ENCODE peak calls at places on chromosomes 1 and 21, in six cellular contexts. V, B, F, Z, T and K are unnamed samples.

GRCh38 chr1:184912392-184912791 is 61.9 kb downstream of the NIBAN1 start:
- DNase-seq in V (no peak), B (no peak), F (peak; percentile 51), Z (no peak), T (no peak), K (no peak)

GRCh38 chr1:48878191-48878940 is 101.7 kb upstream of the BEND5 start:
- DNase-seq in V (peak; percentile 45), B (peak; percentile 95), F (peak; percentile 92), Z (no peak), T (no peak), K (peak; percentile 68)

GRCh38 chr1:62727656-62728396 is 39.6 kb upstream of the DOCK7 start:
- DNase-seq in V (peak; percentile 86), B (peak; percentile 17), F (no peak), Z (no peak), T (no peak), K (no peak)

GRCh38 chr1:28249013-28249870 is 10.1 kb upstream of the SESN2 start:
- DNase-seq in V (peak; percentile 86), B (peak; percentile 87), F (peak; percentile 84), Z (peak; percentile 55), T (no peak), K (no peak)

GRCh38 chr1:7831458-7831857 is 21.4 kb downstream of the UTS2 start:
- DNase-seq in V (no peak), B (no peak), F (no peak), Z (no peak), T (no peak), K (no peak)

GRCh38 chr1:112957133-112957812 is 1.3 kb upstream of the SLC16A1 start:
- DNase-seq in V (peak; percentile 89), B (peak; percentile 88), F (peak; percentile 87), Z (peak; percentile 21), T (peak; percentile 66), K (no peak)

GRCh38 chr21:32414579-32415358 is 2.3 kb downstream of the EVA1C start:
- DNase-seq in V (no peak), B (peak; percentile 68), F (peak; percentile 30), Z (no peak), T (no peak), K (no peak)

GRCh38 chr1:85109475-85109874 is 61.2 kb upstream of the MCOLN3 start:
- DNase-seq in V (peak; percentile 80), B (peak; percentile 88), F (peak; percentile 35), Z (peak; percentile 59), T (peak; percentile 75), K (no peak)

GRCh38 chr1:167679714-167680113 is 42.1 kb upstream of the MPZL1 start:
- DNase-seq in V (no peak), B (no peak), F (no peak), Z (no peak), T (no peak), K (no peak)

GRCh38 chr21:17903029-17903806 is 84.1 kb upstream of the C21orf91 start:
- DNase-seq in V (peak; percentile 46), B (peak; percentile 87), F (no peak), Z (no peak), T (no peak), K (no peak)

GRCh38 chr1:28144203-28145135 is 32.0 kb downstream of the PTAFR start:
- DNase-seq in V (peak; percentile 42), B (peak; percentile 21), F (peak; percentile 94), Z (no peak), T (no peak), K (peak; percentile 98)

GRCh38 chr1:115306146-115306545 is 31.9 kb downstream of the NGF start:
- DNase-seq in V (no peak), B (peak; percentile 72), F (no peak), Z (no peak), T (no peak), K (no peak)

GRCh38 chr1:168512864-168513595 is 30.8 kb downstream of the XCL2 start:
- DNase-seq in V (no peak), B (no peak), F (no peak), Z (no peak), T (no peak), K (no peak)

DNA sequence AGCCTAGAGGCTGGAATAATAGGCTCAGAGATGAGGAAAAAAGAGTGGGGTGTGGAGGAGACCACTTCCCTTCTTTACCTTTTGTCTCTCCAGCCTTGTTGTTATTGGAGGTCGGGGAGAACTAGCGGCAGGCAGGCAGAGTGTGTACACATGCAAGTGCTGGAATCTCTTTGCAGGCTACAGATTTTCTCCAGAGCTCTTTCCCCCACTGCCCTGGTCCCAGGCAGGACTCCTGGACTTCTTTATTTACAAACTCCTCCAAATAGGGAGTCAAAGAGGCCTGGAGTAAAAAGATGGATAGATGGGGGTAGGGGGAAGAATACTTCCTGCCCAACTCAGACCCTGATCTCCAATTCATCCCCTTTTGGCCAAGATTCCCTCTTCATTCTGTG is 697 bp downstream of the CA14 start:
- DNase-seq in V (no peak), B (no peak), F (no peak), Z (no peak), T (no peak), K (no peak)
- H3K4me3 ChIP-seq in V (peak overlapping the region; percentile 55), B (no peak overlapping the region), F (no peak overlapping the region), Z (no peak overlapping the region), T (peak overlapping the region; percentile 63), K (no peak overlapping the region)

DNA sequence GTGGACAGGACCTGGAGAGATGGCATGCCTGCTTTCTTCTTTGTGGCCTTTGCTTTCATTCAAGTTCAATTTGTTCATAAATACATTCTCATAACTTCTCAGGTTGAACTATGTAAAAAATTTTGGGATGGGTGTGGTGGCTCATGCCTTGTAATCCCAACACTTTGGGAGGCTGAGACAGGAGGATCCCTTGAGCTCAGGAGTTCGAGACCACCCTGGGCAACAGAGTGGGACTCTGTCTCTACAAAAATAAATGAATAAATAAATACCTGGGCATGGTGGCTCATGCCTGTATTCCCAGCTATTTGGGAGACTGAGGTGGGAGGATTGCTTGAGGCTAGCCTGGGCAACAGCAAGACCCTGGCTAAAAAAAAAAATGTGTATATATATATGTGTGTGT is 2.1 kb downstream of the KIF1B start:
- DNase-seq in V (no peak), B (no peak), F (no peak), Z (no peak), T (no peak), K (no peak)
- H3K9ac ChIP-seq in V (peak overlapping the region; percentile 91), B (peak overlapping the region; percentile 99), F (peak overlapping the region; percentile 98), Z (no peak overlapping the region), T (peak overlapping the region; percentile 32), K (no peak overlapping the region)

GRCh38 chr1:61191140-61191720 is 108.9 kb downstream of the NFIA start:
- DNase-seq in V (peak; percentile 12), B (no peak), F (no peak), Z (no peak), T (no peak), K (no peak)

GRCh38 chr1:61192666-61193325 is 110.4 kb downstream of the NFIA start:
- DNase-seq in V (no peak), B (no peak), F (no peak), Z (no peak), T (no peak), K (no peak)

GRCh38 chr1:61193808-61194207 is 111.4 kb downstream of the NFIA start:
- DNase-seq in V (no peak), B (no peak), F (no peak), Z (no peak), T (no peak), K (no peak)

GRCh38 chr1:61187380-61188086 is 105.2 kb downstream of the NFIA start:
- DNase-seq in V (no peak), B (no peak), F (no peak), Z (no peak), T (no peak), K (no peak)

DNA sequence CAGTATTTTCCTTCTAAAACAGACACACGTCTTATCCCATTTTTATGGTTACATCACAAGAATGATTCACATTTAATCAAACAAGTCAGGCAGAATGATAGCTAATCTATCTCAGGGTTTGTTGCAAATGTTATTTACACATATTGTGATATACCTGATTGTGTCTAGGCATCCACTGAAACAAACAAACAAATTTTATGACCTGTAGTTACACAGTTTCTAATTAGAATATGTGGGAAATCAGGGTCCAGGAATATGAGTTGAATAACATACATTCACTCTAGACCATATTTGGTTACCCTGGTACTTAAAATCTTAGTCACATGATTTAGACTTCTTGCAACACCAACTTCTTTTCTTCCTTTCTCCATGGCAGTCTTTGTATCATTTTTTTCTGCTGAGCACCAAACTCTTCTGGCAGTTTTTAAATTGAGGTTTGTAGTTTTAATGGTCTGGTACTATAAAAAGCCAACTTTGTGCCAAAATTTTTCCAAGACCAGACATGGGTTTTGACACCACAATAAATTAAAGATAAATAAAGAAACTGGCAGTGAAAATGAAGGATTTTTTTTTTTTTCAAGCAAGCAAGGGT is 108.2 kb downstream of the NFIA start:
- DNase-seq in V (no peak), B (no peak), F (no peak), Z (no peak), T (no peak), K (no peak)
- H3K4me3 ChIP-seq in V (no peak overlapping the region), B (no peak overlapping the region), F (no peak overlapping the region), Z (no peak overlapping the region), T (no peak overlapping the region), K (no peak overlapping the region)

GRCh38 chr21:38773108-38774061 is 32.3 kb upstream of the ETS2 start:
- DNase-seq in V (no peak), B (peak; percentile 95), F (peak; percentile 92), Z (no peak), T (no peak), K (peak; percentile 83)
- H3K9ac ChIP-seq in V (no peak overlapping the region), B (no peak overlapping the region), F (no peak overlapping the region), Z (no peak overlapping the region), T (no peak overlapping the region), K (peak overlapping the region; percentile 51)

DNA sequence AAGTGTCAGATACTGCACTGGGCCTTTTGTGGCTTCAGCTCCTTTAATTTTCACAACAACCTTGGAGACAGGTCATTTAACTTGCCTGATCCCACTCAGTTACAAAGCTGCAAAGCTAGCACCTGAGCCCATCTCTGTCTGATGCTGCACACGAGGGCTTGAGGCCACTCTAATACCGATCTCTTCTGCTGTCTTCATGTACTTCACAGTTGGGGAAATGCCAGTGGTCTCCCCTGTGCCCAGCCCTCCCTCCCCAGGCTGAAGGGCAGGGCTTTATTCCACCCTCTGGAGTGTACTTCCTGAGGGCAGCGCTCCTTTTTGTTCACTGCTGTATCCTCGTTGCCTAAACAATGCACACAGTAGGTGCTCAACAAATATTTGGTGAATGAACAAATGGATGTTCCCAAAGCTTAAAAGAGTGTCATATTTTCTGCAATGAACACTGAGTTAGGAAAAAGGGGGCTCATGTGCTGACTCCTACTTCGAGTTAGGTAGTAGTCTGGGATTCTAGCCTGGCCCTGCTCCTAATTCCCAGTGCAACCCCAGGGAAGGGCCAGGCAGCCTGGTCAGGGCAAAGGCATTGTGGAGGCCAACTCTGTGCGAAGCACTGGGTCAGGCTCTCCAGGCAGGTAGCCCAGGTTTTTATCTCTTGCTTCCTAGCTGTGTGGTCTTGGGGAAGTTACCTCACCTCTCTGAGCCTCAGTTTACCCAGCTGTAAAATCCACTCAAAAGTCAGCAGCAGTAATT is 1.1 kb downstream of the TMCO4 start:
- DNase-seq in V (no peak), B (no peak), F (no peak), Z (no peak), T (no peak), K (no peak)
- H3K4me3 ChIP-seq in V (no peak overlapping the region), B (peak overlapping the region; percentile 78), F (peak overlapping the region; percentile 54), Z (peak overlapping the region; percentile 74), T (no peak overlapping the region), K (peak overlapping the region; percentile 30)

GRCh38 chr1:119984771-119985170 is 84.7 kb downstream of the NOTCH2 start:
- DNase-seq in V (peak; percentile 22), B (no peak), F (peak; percentile 63), Z (no peak), T (no peak), K (no peak)
- H3K9ac ChIP-seq in V (no peak overlapping the region), B (no peak overlapping the region), F (no peak overlapping the region), Z (no peak overlapping the region), T (no peak overlapping the region), K (no peak overlapping the region)

GRCh38 chr1:36161656-36162531 is 5.9 kb downstream of the MAP7D1 start:
- DNase-seq in V (peak; percentile 80), B (no peak), F (peak; percentile 94), Z (no peak), T (no peak), K (peak; percentile 95)
- H3K4me3 ChIP-seq in V (no peak overlapping the region), B (peak overlapping the region; percentile 79), F (peak overlapping the region; percentile 41), Z (peak overlapping the region; percentile 21), T (no peak overlapping the region), K (peak overlapping the region; percentile 31)